ENCODE peak calls at places on chromosomes 5 and 9, in eight cellular contexts. J is iPS DF 19.7, C is mammary epithelial cell, I is iris pigment epithelial cell, R is SK-N-MC, A is NCI-H82, O is progenitor cell of endocrine pancreas, N is T-cell. B is an unnamed sample.

GRCh38 chr9:90038778-90039177 is 434.0 kb downstream of the GADD45G start:
- DNase-seq in J (no peak), C (no peak), I (no peak), R (no peak), A (no peak), O (no peak), N (no peak), B (peak; percentile 89)

GRCh38 chr5:130183115-130183514 is 278.9 kb downstream of the CHSY3 start:
- DNase-seq in J (no peak), C (no peak), I (no peak), R (no peak), A (no peak), O (no peak), N (no peak), B (no peak)

GRCh38 chr9:113319054-113319453 is 15.9 kb upstream of the RNF183 start:
- DNase-seq in J (no peak), C (no peak), I (no peak), R (no peak), A (no peak), O (no peak), N (no peak), B (no peak)

GRCh38 chr5:60677831-60678664 is 21.9 kb downstream of the DEPDC1B start:
- DNase-seq in J (no peak), C (peak; percentile 37), I (peak; percentile 57), R (no peak), A (peak; percentile 24), O (no peak), N (no peak), B (peak; percentile 8)

GRCh38 chr9:93586290-93587057 is 10.1 kb downstream of the PHF2 start:
- DNase-seq in J (no peak), C (no peak), I (no peak), R (no peak), A (no peak), O (no peak), N (no peak), B (no peak)

GRCh38 chr9:95341262-95342011 is 23.9 kb upstream of the FANCC start:
- DNase-seq in J (no peak), C (peak; percentile 12), I (peak; percentile 25), R (no peak), A (no peak), O (no peak), N (no peak), B (no peak)

GRCh38 chr9:17742065-17742464 is 163.2 kb downstream of the SH3GL2 start:
- DNase-seq in J (peak; percentile 67), C (no peak), I (peak; percentile 1), R (no peak), A (peak; percentile 51), O (no peak), N (no peak), B (peak; percentile 32)

GRCh38 chr9:15121591-15121990 is 185.4 kb downstream of the TTC39B start:
- DNase-seq in J (no peak), C (no peak), I (no peak), R (no peak), A (no peak), O (no peak), N (peak; percentile 6), B (no peak)

GRCh38 chr5:141778211-141778610 is 96.2 kb upstream of the ARAP3 start:
- DNase-seq in J (no peak), C (peak; percentile 62), I (peak; percentile 47), R (no peak), A (peak; percentile 20), O (no peak), N (no peak), B (no peak)

GRCh38 chr9:135857371-135857786 is 50.0 kb downstream of the CAMSAP1 start:
- DNase-seq in J (no peak), C (peak; percentile 76), I (peak; percentile 42), R (no peak), A (no peak), O (no peak), N (no peak), B (no peak)

GRCh38 chr9:23254404-23255184 is 571.4 kb downstream of the ELAVL2 start:
- DNase-seq in J (no peak), C (no peak), I (no peak), R (no peak), A (no peak), O (no peak), N (no peak), B (no peak)

GRCh38 chr5:31911291-31912265 is 262.5 kb downstream of the GOLPH3 start:
- DNase-seq in J (no peak), C (peak; percentile 69), I (peak; percentile 28), R (no peak), A (no peak), O (no peak), N (no peak), B (no peak)

GRCh38 chr5:62144395-62145022 is 161.5 kb upstream of the KIF2A start:
- DNase-seq in J (no peak), C (peak; percentile 62), I (no peak), R (no peak), A (no peak), O (no peak), N (no peak), B (peak; percentile 21)

GRCh38 chr5:1500411-1501091 is 23.2 kb downstream of the LPCAT1 start:
- DNase-seq in J (no peak), C (no peak), I (no peak), R (no peak), A (no peak), O (no peak), N (no peak), B (no peak)

GRCh38 chr5:78367318-78367991 is 7.0 kb downstream of the SCAMP1 start:
- DNase-seq in J (no peak), C (no peak), I (no peak), R (no peak), A (peak; percentile 34), O (no peak), N (no peak), B (peak; percentile 0)

GRCh38 chr9:95634581-95634980 is 117.8 kb upstream of the PTCH1 start:
- DNase-seq in J (no peak), C (no peak), I (no peak), R (no peak), A (no peak), O (no peak), N (no peak), B (no peak)

GRCh38 chr5:32446660-32447059 is 2.1 kb upstream of the ZFR start:
- DNase-seq in J (no peak), C (no peak), I (no peak), R (no peak), A (no peak), O (no peak), N (no peak), B (no peak)

GRCh38 chr9:101449071-101449721 is 13.6 kb upstream of the ALDOB start:
- DNase-seq in J (peak; percentile 59), C (peak; percentile 64), I (peak; percentile 71), R (no peak), A (peak; percentile 83), O (peak; percentile 67), N (peak; percentile 37), B (peak; percentile 85)

GRCh38 chr5:38557309-38557710 is 864 bp upstream of the LIFR start:
- DNase-seq in J (no peak), C (no peak), I (no peak), R (no peak), A (no peak), O (no peak), N (no peak), B (no peak)

GRCh38 chr9:82601272-82601835 is 461.6 kb downstream of the RASEF start:
- DNase-seq in J (no peak), C (no peak), I (peak; percentile 39), R (no peak), A (no peak), O (no peak), N (no peak), B (no peak)

GRCh38 chr5:169599451-169599850 is 15.9 kb downstream of the SPDL1 start:
- DNase-seq in J (no peak), C (no peak), I (peak; percentile 16), R (no peak), A (no peak), O (no peak), N (no peak), B (no peak)

GRCh38 chr5:164153469-164154172 is 648.2 kb downstream of the MAT2B start:
- DNase-seq in J (no peak), C (no peak), I (peak; percentile 1), R (no peak), A (no peak), O (no peak), N (no peak), B (no peak)

GRCh38 chr5:120314201-120314600 is 149.9 kb upstream of the PRR16 start:
- DNase-seq in J (no peak), C (peak; percentile 10), I (peak; percentile 58), R (no peak), A (no peak), O (no peak), N (no peak), B (no peak)

B was measured in NCI-H2081.